ENCODE peak calls at places on chromosomes 2 and 18, in eight cellular contexts. Q is psoas muscle, F is A549, B is K562, X is breast epithelium, L is cardiac muscle cell, E is mesendoderm, A is PC-9. H is an unnamed sample.

GRCh38 chr18:51580580-51580979 is 383.1 kb upstream of the MEX3C start:
- DNase-seq in L (no peak), A (no peak), X (no peak), F (no peak), Q (no peak), B (no peak), E (no peak), H (no peak)

GRCh38 chr2:76711490-76711889 is 810.7 kb downstream of the LRRTM4 start:
- DNase-seq in X (no peak), L (no peak), Q (no peak), E (peak; percentile 18), A (no peak), B (no peak), F (no peak), H (no peak)

GRCh38 chr2:229519655-229520054 is 194.7 kb downstream of the DNER start:
- DNase-seq in F (no peak), X (no peak), A (no peak), B (no peak), E (no peak), Q (no peak), L (peak; percentile 13), H (no peak)

GRCh38 chr2:14941151-14941631 is 308.7 kb downstream of the LRATD1 start:
- DNase-seq in A (no peak), E (no peak), F (no peak), X (no peak), B (no peak), L (no peak), Q (no peak), H (no peak)

GRCh38 chr2:190408538-190409271 is 550 bp downstream of the MFSD6 start:
- DNase-seq in X (peak; percentile 56), F (peak; percentile 33), A (no peak), B (peak; percentile 40), Q (peak; percentile 43), L (no peak), E (peak; percentile 15), H (no peak)

GRCh38 chr18:61738488-61738887 is 154.3 kb downstream of the RNF152 start:
- DNase-seq in X (no peak), L (peak; percentile 55), F (no peak), Q (no peak), E (no peak), B (no peak), A (no peak), H (no peak)

GRCh38 chr2:102664439-102665042 is 45.2 kb downstream of the SLC9A2 start:
- DNase-seq in E (peak; percentile 50), F (peak; percentile 13), L (peak; percentile 21), A (peak; percentile 88), Q (no peak), B (peak; percentile 80), X (no peak), H (no peak)

GRCh38 chr18:54267688-54268087 is 1.6 kb upstream of the POLI start:
- DNase-seq in A (no peak), X (no peak), L (no peak), B (no peak), E (no peak), Q (no peak), F (no peak), H (no peak)

GRCh38 chr2:113762377-113763118 is 6.1 kb upstream of the SLC35F5 start:
- DNase-seq in A (no peak), F (no peak), E (peak; percentile 40), Q (no peak), X (no peak), B (no peak), L (peak; percentile 79), H (no peak)

GRCh38 chr18:29373000-29373399 is 1196.1 kb upstream of the CDH2 start:
- DNase-seq in F (no peak), A (no peak), Q (no peak), L (no peak), X (no peak), B (no peak), E (no peak), H (no peak)

GRCh38 chr18:35841283-35841682 is 131.2 kb upstream of the RMP24 start:
- DNase-seq in B (no peak), E (no peak), X (no peak), F (no peak), A (no peak), Q (no peak), L (no peak), H (no peak)

GRCh38 chr2:1599301-1600085 is 144.8 kb downstream of the PXDN start:
- DNase-seq in F (no peak), A (no peak), E (no peak), B (no peak), L (no peak), Q (no peak), X (no peak), H (no peak)

GRCh38 chr2:181656450-181657261 is at the start of gene CERKL:
- DNase-seq in F (peak; percentile 64), L (peak; percentile 26), X (no peak), A (peak; percentile 48), B (no peak), E (peak; percentile 82), Q (peak; percentile 17), H (no peak)

GRCh38 chr2:226869371-226869770 is 33.5 kb downstream of the RHBDD1 start:
- DNase-seq in Q (no peak), A (no peak), L (peak; percentile 23), X (no peak), B (no peak), F (no peak), E (no peak), H (no peak)

GRCh38 chr2:26438526-26438925 is 36.8 kb downstream of the DRC1 start:
- DNase-seq in L (peak; percentile 41), F (no peak), E (peak; percentile 26), Q (no peak), X (no peak), B (no peak), A (no peak), H (no peak)

GRCh38 chr2:165941827-165942226 is 11.7 kb downstream of the TTC21B start:
- DNase-seq in X (no peak), L (no peak), A (no peak), B (no peak), Q (no peak), F (no peak), E (no peak), H (no peak)

GRCh38 chr2:184611221-184612085 is 13.1 kb downstream of the ZNF804A start:
- DNase-seq in A (no peak), X (no peak), F (no peak), L (peak; percentile 35), B (no peak), E (peak; percentile 5), Q (no peak), H (no peak)

GRCh38 chr2:86078801-86079545 is 26.7 kb downstream of the POLR1A start:
- DNase-seq in X (no peak), B (no peak), A (peak; percentile 56), F (no peak), L (peak; percentile 71), Q (no peak), E (peak; percentile 24), H (peak; percentile 55)

GRCh38 chr2:118847447-118848172 is at the start of gene EN1:
- DNase-seq in E (peak; percentile 84), Q (peak; percentile 85), B (peak; percentile 86), L (peak; percentile 86), A (no peak), F (no peak), X (no peak), H (peak; percentile 94)

GRCh38 chr2:88350641-88351601 is 101.6 kb downstream of the FOXI3 start:
- DNase-seq in X (peak; percentile 75), A (no peak), Q (peak; percentile 27), E (peak; percentile 93), B (peak; percentile 65), F (peak; percentile 52), L (peak; percentile 29), H (no peak)

GRCh38 chr2:223897669-223898314 is 47.3 kb downstream of the WDFY1 start:
- DNase-seq in Q (no peak), E (no peak), F (no peak), A (no peak), B (no peak), L (no peak), X (no peak), H (no peak)

GRCh38 chr2:223901311-223901710 is 43.8 kb downstream of the WDFY1 start:
- DNase-seq in E (no peak), X (no peak), L (no peak), B (no peak), Q (no peak), A (no peak), F (no peak), H (no peak)

GRCh38 chr2:223900531-223900930 is 44.6 kb downstream of the WDFY1 start:
- DNase-seq in L (no peak), E (no peak), A (no peak), F (no peak), X (no peak), Q (no peak), B (no peak), H (no peak)

GRCh38 chr2:223901854-223902253 is 43.3 kb downstream of the WDFY1 start:
- DNase-seq in A (peak; percentile 58), E (no peak), X (no peak), L (no peak), F (no peak), B (no peak), Q (no peak), H (no peak)

GRCh38 chr2:223900066-223900465 is 45.1 kb downstream of the WDFY1 start:
- DNase-seq in Q (no peak), A (no peak), X (no peak), B (no peak), F (no peak), E (no peak), L (no peak), H (no peak)
- H3K4me1 ChIP-seq in Q (no peaks in the 10 kb centered on the region), A (peaks cover 9% of the 10 kb centered on the region), X (no peaks in the 10 kb centered on the region), B (no peaks in the 10 kb centered on the region), F (peaks cover 10% of the 10 kb centered on the region), E (no peaks in the 10 kb centered on the region), L (no peaks in the 10 kb centered on the region), H (no peaks in the 10 kb centered on the region)

GRCh38 chr2:127059559-127059958 is 47.4 kb downstream of the BIN1 start:
- DNase-seq in A (no peak), B (no peak), F (no peak), E (no peak), X (no peak), L (no peak), Q (no peak), H (no peak)
- H3K4me1 ChIP-seq in A (peaks cover 13% of the 10 kb centered on the region), B (peaks cover 53% of the 10 kb centered on the region), F (peaks cover 16% of the 10 kb centered on the region), E (peaks cover under 1% of the 10 kb centered on the region), X (no peaks in the 10 kb centered on the region), L (no peaks in the 10 kb centered on the region), Q (peaks cover 46% of the 10 kb centered on the region), H (peaks cover 33% of the 10 kb centered on the region)

GRCh38 chr2:159136405-159136804 is 150.1 kb downstream of the WDSUB1 start:
- DNase-seq in B (no peak), F (no peak), L (no peak), E (no peak), Q (no peak), X (no peak), A (no peak), H (no peak)
- H3K4me1 ChIP-seq in B (peaks cover 7% of the 10 kb centered on the region), F (peaks cover 24% of the 10 kb centered on the region), L (peaks cover 53% of the 10 kb centered on the region), E (peaks cover 7% of the 10 kb centered on the region), Q (peaks cover 18% of the 10 kb centered on the region), X (peaks cover 7% of the 10 kb centered on the region), A (peaks cover 8% of the 10 kb centered on the region), H (peaks cover 9% of the 10 kb centered on the region)

DNA sequence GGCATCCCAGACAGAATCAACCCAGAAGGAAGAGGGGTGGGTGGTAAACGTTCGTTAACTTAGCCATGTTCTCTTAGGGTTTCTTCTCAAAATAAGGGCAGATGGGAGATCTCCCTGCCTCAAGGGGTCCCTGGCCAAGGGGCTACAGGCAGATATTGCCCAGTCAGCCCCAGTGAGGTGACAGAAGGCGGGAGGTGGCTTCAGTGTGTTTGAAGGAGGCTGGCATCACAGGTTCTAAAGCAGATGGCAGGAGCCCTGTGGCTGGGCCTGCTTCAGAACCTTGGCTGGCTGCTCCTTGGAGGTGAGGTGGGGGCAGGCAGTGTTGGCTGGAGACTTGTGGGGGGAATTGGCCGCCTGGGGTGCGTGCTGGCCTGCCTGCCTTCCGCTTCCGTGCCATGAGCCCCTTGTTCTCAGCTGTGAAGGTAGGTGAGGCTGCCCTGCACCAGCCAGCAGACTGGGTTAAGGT is 23.5 kb downstream of the HPCAL1 start:
- DNase-seq in B (no peak), X (no peak), L (no peak), A (no peak), Q (no peak), F (no peak), E (no peak), H (no peak)
- H3K4me1 ChIP-seq in B (peaks cover 43% of the 10 kb centered on the region), X (no peaks in the 10 kb centered on the region), L (no peaks in the 10 kb centered on the region), A (peaks cover 29% of the 10 kb centered on the region), Q (peaks cover 18% of the 10 kb centered on the region), F (peaks cover 74% of the 10 kb centered on the region), E (peaks cover 6% of the 10 kb centered on the region), H (peaks cover 20% of the 10 kb centered on the region)